ENCODE peak calls at places on chromosomes 2 and 18, in six cellular contexts. G is stimulated activated CD4-positive, alpha-beta T cell treated with anti-CD3 and anti-CD28 coated beads, Interleukin-2, amount 100 ng/mL, for 48 hours; N is iPS DF 19.7; H is activated T-helper 1 cell treated with anti-CD3 and anti-CD28 coated beads, Interleukin-12 subunit alpha, Interleukin-12 subunit beta, Interleukin-2, Interleukin-4 antibody, amounts not matched to agents 30 ng/mL and 10 ng/mL and 1 ng/mL, durations not matched to agents 14 hours and 24 hours and 36 hours; L is heart left ventricle; Q is A549. C is an unnamed sample.

GRCh38 chr2:12352891-12353290 is 363.8 kb upstream of the TRIB2 start:
- DNase-seq in G (no peak), Q (no peak), L (no peak), H (no peak), N (no peak), C (no peak)

GRCh38 chr2:149075065-149075464 is 36.6 kb downstream of the LYPD6B start:
- DNase-seq in L (no peak), Q (no peak), G (no peak), N (no peak), H (no peak), C (no peak)

GRCh38 chr2:89784960-89785359 is 1093.5 kb downstream of the RPIA start:
- DNase-seq in L (no peak), H (no peak), G (no peak), N (no peak), Q (no peak), C (no peak)

GRCh38 chr2:191230174-191230573 is 15.0 kb upstream of the MYO1B start:
- DNase-seq in L (no peak), H (no peak), Q (no peak), G (no peak), N (no peak), C (no peak)

GRCh38 chr2:223510713-223511112 is 91.4 kb downstream of the SCG2 start:
- DNase-seq in L (no peak), H (no peak), Q (no peak), G (no peak), N (no peak), C (no peak)

GRCh38 chr2:101199153-101199810 is 48.1 kb upstream of the TBC1D8 start:
- DNase-seq in H (no peak), N (no peak), Q (peak; percentile 21), L (no peak), G (no peak), C (no peak)

GRCh38 chr2:134372611-134373131 is 118.8 kb downstream of the MGAT5 start:
- DNase-seq in G (no peak), L (peak; percentile 68), N (no peak), H (no peak), Q (no peak), C (no peak)

GRCh38 chr2:65402339-65402738 is 30.1 kb downstream of the SPRED2 start:
- DNase-seq in G (no peak), N (no peak), L (no peak), H (no peak), Q (no peak), C (no peak)

GRCh38 chr18:6315556-6316331 is 99.0 kb downstream of the L3MBTL4 start:
- DNase-seq in Q (peak; percentile 1), H (no peak), L (no peak), G (no peak), N (no peak), C (no peak)

C was measured in neural crest cell.